ENCODE peak calls at places on chromosomes 11 and 22, in seven cellular contexts. P, L, B, E, J, C and M are unnamed samples.

GRCh38 chr22:44020981-44021380 is 3.1 kb upstream of the PARVB start:
- DNase-seq in E (no peak), C (no peak), L (no peak), P (no peak), J (peak; percentile 67), B (no peak), M (no peak)

GRCh38 chr11:66227700-66228099 is 40.7 kb upstream of the RAB1B start:
- DNase-seq in L (no peak), P (no peak), B (no peak), J (no peak), E (no peak), C (no peak), M (no peak)

GRCh38 chr11:79414644-79415317 is 26.0 kb downstream of the TENM4 start:
- DNase-seq in J (peak; percentile 81), B (no peak), L (no peak), E (no peak), C (no peak), P (no peak), M (no peak)

GRCh38 chr11:93648168-93648567 is 13.3 kb upstream of the CEP295 start:
- DNase-seq in E (no peak), B (no peak), C (no peak), L (no peak), P (peak; percentile 36), J (peak; percentile 21), M (peak; percentile 11)

GRCh38 chr22:19515654-19516377 is 8.4 kb downstream of the CLDN5 start:
- DNase-seq in P (no peak), E (no peak), J (no peak), C (no peak), L (no peak), B (no peak), M (no peak)

GRCh38 chr11:120566176-120566575 is 54.6 kb downstream of the GRIK4 start:
- DNase-seq in B (no peak), J (peak; percentile 54), E (no peak), L (no peak), P (no peak), C (no peak), M (no peak)

GRCh38 chr22:18076060-18076497 is 1.7 kb upstream of the PEX26 start:
- DNase-seq in B (peak; percentile 94), J (peak; percentile 91), E (peak; percentile 82), P (peak; percentile 91), L (peak; percentile 65), C (peak; percentile 77), M (peak; percentile 56)

GRCh38 chr22:31952459-31952858 is 8.1 kb downstream of the YWHAH start:
- DNase-seq in L (no peak), J (peak; percentile 93), B (no peak), C (no peak), P (no peak), E (no peak), M (no peak)

GRCh38 chr22:48752451-48753380 is 1075.0 kb downstream of the BRD1 start:
- DNase-seq in J (no peak), E (no peak), C (peak; percentile 4), L (no peak), P (no peak), B (no peak), M (no peak)

GRCh38 chr22:37162221-37163095 is 12.7 kb upstream of the IL2RB start:
- DNase-seq in L (no peak), B (no peak), C (no peak), P (peak; percentile 26), E (no peak), J (no peak), M (no peak)

GRCh38 chr11:60953781-60954180 is 1.8 kb upstream of the SLC15A3 start:
- DNase-seq in B (no peak), C (no peak), L (no peak), P (no peak), E (no peak), J (peak; percentile 44), M (no peak)

GRCh38 chr11:130115218-130115617 is 44.4 kb upstream of the ST14 start:
- DNase-seq in P (no peak), L (no peak), B (no peak), J (peak; percentile 41), C (no peak), E (peak; percentile 6), M (no peak)

GRCh38 chr11:126059238-126059761 is 3.4 kb downstream of the CDON start:
- DNase-seq in P (no peak), J (no peak), E (no peak), C (no peak), L (no peak), B (no peak), M (no peak)

GRCh38 chr11:112163875-112164521 is at the start of gene IL18:
- DNase-seq in E (no peak), C (peak; percentile 33), P (no peak), L (no peak), J (no peak), B (no peak), M (peak; percentile 13)

GRCh38 chr11:111419641-111420327 is 40.7 kb upstream of the POU2AF1 start:
- DNase-seq in J (no peak), L (no peak), E (peak; percentile 84), C (peak; percentile 79), P (no peak), B (peak; percentile 46), M (no peak)

GRCh38 chr11:60757231-60757800 is 649 bp downstream of the MS4A15 start:
- DNase-seq in B (no peak), E (peak; percentile 15), P (no peak), L (no peak), J (no peak), C (no peak), M (no peak)

GRCh38 chr22:25569983-25570382 is 5.5 kb downstream of the GRK3 start:
- DNase-seq in P (no peak), C (no peak), L (no peak), B (no peak), E (no peak), J (no peak), M (no peak)

GRCh38 chr11:86749376-86749775 is 51.0 kb upstream of the PRSS23 start:
- DNase-seq in P (no peak), J (no peak), E (no peak), C (no peak), L (no peak), B (no peak), M (no peak)

GRCh38 chr22:42711895-42712837 is 8.5 kb downstream of the A4GALT start:
- DNase-seq in E (no peak), C (no peak), B (no peak), P (no peak), J (no peak), L (no peak), M (no peak)

GRCh38 chr11:91459840-91460239 is 764.8 kb upstream of the FAT3 start:
- DNase-seq in C (no peak), J (no peak), B (no peak), L (no peak), E (no peak), P (no peak), M (no peak)

GRCh38 chr11:57873196-57873911 is 111.8 kb downstream of the CTNND1 start:
- DNase-seq in C (no peak), B (no peak), L (no peak), P (no peak), J (peak; percentile 18), E (no peak), M (no peak)

GRCh38 chr11:16365456-16366355 is 9.4 kb upstream of the SOX6 start:
- DNase-seq in B (no peak), J (peak; percentile 40), P (no peak), E (peak; percentile 15), C (no peak), L (no peak), M (no peak)

GRCh38 chr11:1349074-1349931 is 39.9 kb upstream of the TOLLIP start:
- DNase-seq in J (no peak), C (no peak), P (no peak), E (no peak), B (no peak), L (peak; percentile 37), M (no peak)

GRCh38 chr22:19179472-19180048 is 1.0 kb upstream of the SLC25A1 start:
- DNase-seq in B (peak; percentile 85), L (peak; percentile 63), P (peak; percentile 85), E (peak; percentile 23), J (peak; percentile 85), C (peak; percentile 80), M (peak; percentile 59)

GRCh38 chr11:110000045-110000502 is 93.1 kb upstream of the ZC3H12C start:
- DNase-seq in E (no peak), L (no peak), B (peak; percentile 13), P (peak; percentile 20), C (no peak), J (peak; percentile 99), M (no peak)

GRCh38 chr11:120945042-120945441 is 78.9 kb upstream of the TBCEL start:
- DNase-seq in P (peak; percentile 25), B (no peak), L (no peak), J (no peak), C (no peak), E (no peak), M (no peak)

GRCh38 chr11:61082161-61082870 is 20.0 kb upstream of the CD5 start:
- DNase-seq in L (no peak), C (no peak), E (no peak), P (no peak), J (no peak), B (no peak), M (no peak)